ENCODE peak calls at places on chromosome 21, in six cellular contexts. N is WTC11, O is GM06990, L is breast epithelium, I is stomach, D is epithelial cell of esophagus. J is an unnamed sample.

GRCh38 chr21:20306836-20307235 is 691.4 kb upstream of the NCAM2 start:
- DNase-seq in L (no peak), N (no peak), D (no peak), O (no peak), I (no peak), J (no peak)

GRCh38 chr21:46048926-46049889 is 48.7 kb upstream of the COL6A2 start:
- DNase-seq in I (peak; percentile 54), O (no peak), N (no peak), L (peak; percentile 69), D (peak; percentile 35), J (no peak)

GRCh38 chr21:35511298-35512162 is 462.4 kb upstream of the RUNX1 start:
- DNase-seq in O (no peak), L (no peak), D (peak; percentile 84), N (no peak), I (no peak), J (no peak)

GRCh38 chr21:17903029-17903806 is 84.1 kb upstream of the C21orf91 start:
- DNase-seq in L (no peak), I (no peak), O (peak; percentile 15), N (no peak), D (peak; percentile 57), J (peak; percentile 45)

GRCh38 chr21:28725396-28725795 is 267.3 kb downstream of the LTN1 start:
- DNase-seq in O (no peak), L (no peak), D (peak; percentile 66), N (no peak), I (no peak), J (no peak)

GRCh38 chr21:28229811-28230210 is 762.9 kb downstream of the LTN1 start:
- DNase-seq in D (peak; percentile 75), N (no peak), I (no peak), L (no peak), O (no peak), J (no peak)

GRCh38 chr21:28277324-28277723 is 715.4 kb downstream of the LTN1 start:
- DNase-seq in L (no peak), N (no peak), O (no peak), I (no peak), D (no peak), J (no peak)

GRCh38 chr21:18940791-18941190 is 537.2 kb upstream of the TMPRSS15 start:
- DNase-seq in O (no peak), L (no peak), N (no peak), D (no peak), I (no peak), J (no peak)

GRCh38 chr21:46551636-46552241 is 53.1 kb downstream of the S100B start:
- DNase-seq in O (peak; percentile 29), N (peak; percentile 35), D (no peak), I (peak; percentile 29), L (no peak), J (peak; percentile 56)

GRCh38 chr21:44511219-44511937 is 28.6 kb downstream of the KRTAP10-1 start:
- DNase-seq in L (no peak), N (no peak), O (no peak), I (no peak), D (no peak), J (no peak)

GRCh38 chr21:38804617-38805281 is 980 bp upstream of the ETS2 start:
- DNase-seq in I (peak; percentile 84), D (peak; percentile 92), O (no peak), L (peak; percentile 65), N (peak; percentile 63), J (peak; percentile 45)

GRCh38 chr21:15273244-15273643 is 208.4 kb upstream of the NRIP1 start:
- DNase-seq in D (no peak), L (no peak), N (no peak), O (no peak), I (no peak), J (no peak)

GRCh38 chr21:44533121-44533890 is 6.7 kb downstream of the KRTAP10-1 start:
- DNase-seq in N (no peak), O (no peak), I (no peak), L (peak; percentile 49), D (no peak), J (no peak)

GRCh38 chr21:44423941-44424607 is 31.2 kb upstream of the LRRC3 start:
- DNase-seq in D (no peak), N (peak; percentile 8), L (peak; percentile 20), I (no peak), O (no peak), J (no peak)

GRCh38 chr21:28454978-28455600 is 537.6 kb downstream of the LTN1 start:
- DNase-seq in O (no peak), I (no peak), L (no peak), N (no peak), D (no peak), J (no peak)

GRCh38 chr21:23963454-23963853 is 1643.8 kb downstream of the MRPL39 start:
- DNase-seq in L (no peak), N (no peak), O (no peak), I (no peak), D (peak; percentile 4), J (no peak)

GRCh38 chr21:20943476-20944085 is 54.6 kb upstream of the NCAM2 start:
- DNase-seq in O (no peak), N (no peak), D (no peak), L (no peak), I (no peak), J (no peak)

GRCh38 chr21:24955275-24955961 is 651.9 kb downstream of the MRPL39 start:
- DNase-seq in D (no peak), N (no peak), I (no peak), L (no peak), O (peak; percentile 53), J (peak; percentile 13)

GRCh38 chr21:39006653-39007417 is 176.4 kb downstream of the PSMG1 start:
- DNase-seq in I (peak; percentile 64), O (no peak), L (no peak), N (no peak), D (no peak), J (no peak)

GRCh38 chr21:46096997-46097825 is 701 bp upstream of the COL6A2 start:
- DNase-seq in I (peak; percentile 24), O (no peak), L (peak; percentile 52), D (no peak), N (peak; percentile 39), J (no peak)

GRCh38 chr21:17387030-17387617 is 125.7 kb upstream of the CXADR start:
- DNase-seq in L (no peak), O (no peak), I (peak; percentile 54), N (peak; percentile 14), D (peak; percentile 70), J (peak; percentile 46)

GRCh38 chr21:38797470-38797869 is 8.3 kb upstream of the ETS2 start:
- DNase-seq in O (no peak), N (no peak), I (no peak), D (peak; percentile 74), L (no peak), J (no peak)

GRCh38 chr21:45869121-45870007 is 112.2 kb upstream of the COL6A1 start:
- DNase-seq in I (peak; percentile 17), O (no peak), L (peak; percentile 47), D (peak; percentile 6), N (no peak), J (no peak)

GRCh38 chr21:20591294-20591693 is 406.9 kb upstream of the NCAM2 start:
- DNase-seq in I (no peak), N (no peak), D (no peak), O (no peak), L (no peak), J (no peak)

GRCh38 chr21:33266784-33267135 is 593 bp downstream of the IL10RB start:
- DNase-seq in L (no peak), D (no peak), I (peak; percentile 28), N (no peak), O (no peak), J (peak; percentile 53)

GRCh38 chr21:33270986-33271385 is 4.8 kb downstream of the IL10RB start:
- DNase-seq in N (no peak), L (no peak), I (no peak), D (no peak), O (no peak), J (no peak)

GRCh38 chr21:33267250-33267649 is 1.1 kb downstream of the IL10RB start:
- DNase-seq in I (no peak), N (no peak), D (no peak), L (no peak), O (no peak), J (no peak)

GRCh38 chr21:33268392-33268735 is 2.2 kb downstream of the IL10RB start:
- DNase-seq in L (no peak), I (peak; percentile 38), N (no peak), D (no peak), O (no peak), J (no peak)

DNA sequence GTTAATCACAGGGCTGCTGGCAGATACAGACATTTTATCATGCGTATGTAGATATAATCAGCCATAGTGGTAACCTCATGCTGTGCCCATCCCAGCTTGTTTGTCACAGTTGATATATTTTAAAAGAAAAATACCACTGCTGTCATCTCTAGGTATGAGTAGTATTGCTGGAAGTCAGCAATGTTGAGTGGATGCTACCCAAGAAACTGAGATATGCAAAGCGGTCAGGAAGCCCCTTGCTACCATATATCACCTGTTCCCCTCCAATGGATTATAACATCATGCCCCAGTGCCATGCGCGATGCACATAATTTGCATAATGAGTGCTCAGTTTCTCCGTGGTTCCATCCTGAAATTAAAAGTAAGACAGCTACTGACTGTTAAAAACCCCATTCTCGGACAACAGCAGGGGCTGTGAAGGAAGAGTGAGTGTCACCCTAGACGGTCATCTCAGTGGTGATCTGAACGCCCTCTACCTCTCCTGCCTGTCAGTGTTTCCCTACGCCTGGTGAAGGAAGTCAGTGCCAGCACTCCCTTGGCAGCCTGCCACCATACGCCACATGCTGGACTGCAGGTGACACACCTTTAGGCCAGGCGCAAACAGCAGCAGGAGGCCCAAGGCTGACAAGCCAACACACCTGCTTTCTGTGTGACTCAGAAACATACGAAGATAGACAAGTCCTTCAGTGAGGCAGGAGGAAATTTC is 2.7 kb downstream of the IL10RB start:
- DNase-seq in N (no peak), D (peak; percentile 90), I (peak; percentile 99), O (peak; percentile 81), L (peak; percentile 96), J (peak; percentile 79)
- TF ChIP-seq CTCF in N (no peak), D (no peak), I (no peak), O (no peak), L (no peak), J (peak; percentile 14)

GRCh38 chr21:36540700-36541099 is 60.8 kb upstream of the CLDN14 start:
- DNase-seq in D (no peak), N (no peak), I (no peak), L (no peak), O (no peak), J (no peak)
- TF ChIP-seq CTCF in D (no peak), N (no peak), I (no peak), L (no peak), O (no peak), J (no peak)

GRCh38 chr21:29849735-29850176 is 90.0 kb downstream of the GRIK1 start:
- DNase-seq in D (peak; percentile 68), O (peak; percentile 4), N (peak; percentile 52), L (no peak), I (peak; percentile 35), J (peak; percentile 40)
- TF ChIP-seq CTCF in D (peak; percentile 95), O (peak; percentile 79), N (peak; percentile 68), L (peak; percentile 60), I (peak; percentile 20), J (peak; percentile 82)

DNA sequence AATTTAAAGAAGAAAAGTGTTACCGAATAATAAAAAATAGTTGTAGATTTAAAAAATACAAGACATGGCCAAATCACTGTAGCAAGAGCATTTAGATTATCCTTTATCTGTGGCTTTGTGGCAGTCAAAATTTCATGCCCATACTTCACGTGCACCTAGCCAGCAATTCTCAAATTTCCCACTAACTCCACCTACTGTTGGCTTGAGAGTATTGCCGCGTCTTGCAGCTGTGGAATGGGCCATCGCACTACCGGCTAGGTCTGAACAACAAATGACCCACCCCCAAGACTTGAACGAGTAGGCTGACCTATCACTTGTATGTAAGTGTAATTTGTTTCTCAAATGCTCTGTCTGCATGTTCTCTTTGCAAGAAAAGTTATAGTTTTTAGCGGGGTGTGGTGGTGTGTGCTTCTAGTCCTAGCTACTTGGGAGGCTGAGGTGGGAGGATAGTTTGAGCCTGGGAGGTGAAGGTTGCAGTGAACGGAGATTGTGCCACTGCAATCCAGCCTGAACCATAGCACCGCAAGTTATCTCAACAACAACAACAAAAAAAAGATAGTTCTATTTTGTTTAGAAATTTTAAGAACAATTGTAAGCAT is 4.1 kb downstream of the KRTAP13-4 start:
- DNase-seq in L (no peak), D (peak; percentile 62), O (no peak), I (peak; percentile 26), N (peak; percentile 64), J (no peak)
- TF ChIP-seq CTCF in L (peak; percentile 36), D (peak; percentile 85), O (peak; percentile 39), I (peak; percentile 35), N (peak; percentile 36), J (peak; percentile 33)